ENCODE peak calls at places on chromosomes 2 and 18, in ten cellular contexts. One of them, this sample, is unnamed.

GRCh38 chr2:191366199-191366598 is 121.0 kb downstream of the MYO1B start:
- DNase-seq in PC-9: peak; percentile 76
- DNase-seq in fibroblast of pulmonary artery: peak; percentile 34
- DNase-seq in DND-41: no peak
- DNase-seq in fibroblast of lung: peak; percentile 49
- DNase-seq in cardiac fibroblast: peak; percentile 74
- DNase-seq in colonic mucosa: no peak
- DNase-seq in hepatocyte: no peak
- DNase-seq in coronary artery: no peak
- DNase-seq in endothelial cell of umbilical vein: no peak
- DNase-seq in this sample: no peak

GRCh38 chr2:237998530-237998929 is 31.7 kb downstream of the UBE2F start:
- DNase-seq in PC-9: no peak
- DNase-seq in fibroblast of pulmonary artery: peak; percentile 85
- DNase-seq in DND-41: no peak
- DNase-seq in fibroblast of lung: no peak
- DNase-seq in cardiac fibroblast: peak; percentile 71
- DNase-seq in colonic mucosa: no peak
- DNase-seq in hepatocyte: peak; percentile 45
- DNase-seq in coronary artery: no peak
- DNase-seq in endothelial cell of umbilical vein: peak; percentile 83
- DNase-seq in this sample: peak; percentile 83

GRCh38 chr2:151771599-151772358 is 37.5 kb upstream of the NEB start:
- DNase-seq in PC-9: no peak
- DNase-seq in fibroblast of pulmonary artery: peak; percentile 16
- DNase-seq in DND-41: no peak
- DNase-seq in fibroblast of lung: peak; percentile 95
- DNase-seq in cardiac fibroblast: peak; percentile 34
- DNase-seq in colonic mucosa: no peak
- DNase-seq in hepatocyte: no peak
- DNase-seq in coronary artery: peak; percentile 75
- DNase-seq in endothelial cell of umbilical vein: no peak
- DNase-seq in this sample: peak; percentile 92

GRCh38 chr2:234691968-234692955 is 195.4 kb upstream of the ARL4C start:
- DNase-seq in PC-9: no peak
- DNase-seq in fibroblast of pulmonary artery: no peak
- DNase-seq in DND-41: no peak
- DNase-seq in fibroblast of lung: no peak
- DNase-seq in cardiac fibroblast: no peak
- DNase-seq in colonic mucosa: no peak
- DNase-seq in hepatocyte: no peak
- DNase-seq in coronary artery: no peak
- DNase-seq in endothelial cell of umbilical vein: peak; percentile 27
- DNase-seq in this sample: no peak

GRCh38 chr2:11248-11941 is 34.9 kb downstream of the FAM110C start:
- DNase-seq in PC-9: peak; percentile 54
- DNase-seq in fibroblast of pulmonary artery: peak; percentile 29
- DNase-seq in DND-41: peak; percentile 35
- DNase-seq in fibroblast of lung: peak; percentile 85
- DNase-seq in cardiac fibroblast: peak; percentile 63
- DNase-seq in colonic mucosa: peak; percentile 79
- DNase-seq in hepatocyte: peak; percentile 96
- DNase-seq in coronary artery: peak; percentile 80
- DNase-seq in endothelial cell of umbilical vein: peak; percentile 5
- DNase-seq in this sample: peak; percentile 45

GRCh38 chr2:65778126-65778525 is 345.7 kb upstream of the SPRED2 start:
- DNase-seq in PC-9: no peak
- DNase-seq in fibroblast of pulmonary artery: no peak
- DNase-seq in DND-41: no peak
- DNase-seq in fibroblast of lung: no peak
- DNase-seq in cardiac fibroblast: no peak
- DNase-seq in colonic mucosa: no peak
- DNase-seq in hepatocyte: no peak
- DNase-seq in coronary artery: no peak
- DNase-seq in endothelial cell of umbilical vein: no peak
- DNase-seq in this sample: no peak

GRCh38 chr2:151262629-151263028 is 966 bp upstream of the RBM43 start:
- DNase-seq in PC-9: no peak
- DNase-seq in fibroblast of pulmonary artery: no peak
- DNase-seq in DND-41: no peak
- DNase-seq in fibroblast of lung: no peak
- DNase-seq in cardiac fibroblast: no peak
- DNase-seq in colonic mucosa: no peak
- DNase-seq in hepatocyte: no peak
- DNase-seq in coronary artery: no peak
- DNase-seq in endothelial cell of umbilical vein: no peak
- DNase-seq in this sample: no peak

GRCh38 chr2:71393216-71393615 is 60.1 kb upstream of the DYSF start:
- DNase-seq in PC-9: no peak
- DNase-seq in fibroblast of pulmonary artery: no peak
- DNase-seq in DND-41: no peak
- DNase-seq in fibroblast of lung: no peak
- DNase-seq in cardiac fibroblast: no peak
- DNase-seq in colonic mucosa: no peak
- DNase-seq in hepatocyte: no peak
- DNase-seq in coronary artery: no peak
- DNase-seq in endothelial cell of umbilical vein: no peak
- DNase-seq in this sample: no peak

GRCh38 chr2:215831296-215831913 is 181.9 kb downstream of the MREG start:
- DNase-seq in PC-9: no peak
- DNase-seq in fibroblast of pulmonary artery: peak; percentile 93
- DNase-seq in DND-41: peak; percentile 41
- DNase-seq in fibroblast of lung: peak; percentile 92
- DNase-seq in cardiac fibroblast: peak; percentile 55
- DNase-seq in colonic mucosa: peak; percentile 55
- DNase-seq in hepatocyte: peak; percentile 28
- DNase-seq in coronary artery: no peak
- DNase-seq in endothelial cell of umbilical vein: peak; percentile 79
- DNase-seq in this sample: no peak

GRCh38 chr2:215828528-215829184 is 184.7 kb downstream of the MREG start:
- DNase-seq in PC-9: peak; percentile 60
- DNase-seq in fibroblast of pulmonary artery: peak; percentile 86
- DNase-seq in DND-41: peak; percentile 43
- DNase-seq in fibroblast of lung: peak; percentile 75
- DNase-seq in cardiac fibroblast: peak; percentile 86
- DNase-seq in colonic mucosa: peak; percentile 81
- DNase-seq in hepatocyte: peak; percentile 79
- DNase-seq in coronary artery: no peak
- DNase-seq in endothelial cell of umbilical vein: peak; percentile 52
- DNase-seq in this sample: peak; percentile 75

GRCh38 chr2:215829261-215829660 is 184.1 kb downstream of the MREG start:
- DNase-seq in PC-9: no peak
- DNase-seq in fibroblast of pulmonary artery: no peak
- DNase-seq in DND-41: no peak
- DNase-seq in fibroblast of lung: no peak
- DNase-seq in cardiac fibroblast: no peak
- DNase-seq in colonic mucosa: no peak
- DNase-seq in hepatocyte: no peak
- DNase-seq in coronary artery: no peak
- DNase-seq in endothelial cell of umbilical vein: no peak
- DNase-seq in this sample: no peak

GRCh38 chr2:215832791-215833190 is 180.6 kb downstream of the MREG start:
- DNase-seq in PC-9: no peak
- DNase-seq in fibroblast of pulmonary artery: peak; percentile 56
- DNase-seq in DND-41: no peak
- DNase-seq in fibroblast of lung: no peak
- DNase-seq in cardiac fibroblast: peak; percentile 45
- DNase-seq in colonic mucosa: no peak
- DNase-seq in hepatocyte: no peak
- DNase-seq in coronary artery: no peak
- DNase-seq in endothelial cell of umbilical vein: no peak
- DNase-seq in this sample: no peak

GRCh38 chr2:215830313-215830712 is 183.0 kb downstream of the MREG start:
- DNase-seq in PC-9: no peak
- DNase-seq in fibroblast of pulmonary artery: peak; percentile 93
- DNase-seq in DND-41: no peak
- DNase-seq in fibroblast of lung: peak; percentile 96
- DNase-seq in cardiac fibroblast: peak; percentile 95
- DNase-seq in colonic mucosa: peak; percentile 56
- DNase-seq in hepatocyte: peak; percentile 67
- DNase-seq in coronary artery: no peak
- DNase-seq in endothelial cell of umbilical vein: peak; percentile 76
- DNase-seq in this sample: no peak
- TF ChIP-seq CTCF in PC-9: no peak
- TF ChIP-seq CTCF in fibroblast of pulmonary artery: no peak
- TF ChIP-seq CTCF in DND-41: no peak
- TF ChIP-seq CTCF in fibroblast of lung: no peak
- TF ChIP-seq CTCF in cardiac fibroblast: no peak
- TF ChIP-seq CTCF in colonic mucosa: no peak
- TF ChIP-seq CTCF in hepatocyte: no peak
- TF ChIP-seq CTCF in coronary artery: no peak
- TF ChIP-seq CTCF in endothelial cell of umbilical vein: no peak
- TF ChIP-seq CTCF in this sample: no peak

DNA sequence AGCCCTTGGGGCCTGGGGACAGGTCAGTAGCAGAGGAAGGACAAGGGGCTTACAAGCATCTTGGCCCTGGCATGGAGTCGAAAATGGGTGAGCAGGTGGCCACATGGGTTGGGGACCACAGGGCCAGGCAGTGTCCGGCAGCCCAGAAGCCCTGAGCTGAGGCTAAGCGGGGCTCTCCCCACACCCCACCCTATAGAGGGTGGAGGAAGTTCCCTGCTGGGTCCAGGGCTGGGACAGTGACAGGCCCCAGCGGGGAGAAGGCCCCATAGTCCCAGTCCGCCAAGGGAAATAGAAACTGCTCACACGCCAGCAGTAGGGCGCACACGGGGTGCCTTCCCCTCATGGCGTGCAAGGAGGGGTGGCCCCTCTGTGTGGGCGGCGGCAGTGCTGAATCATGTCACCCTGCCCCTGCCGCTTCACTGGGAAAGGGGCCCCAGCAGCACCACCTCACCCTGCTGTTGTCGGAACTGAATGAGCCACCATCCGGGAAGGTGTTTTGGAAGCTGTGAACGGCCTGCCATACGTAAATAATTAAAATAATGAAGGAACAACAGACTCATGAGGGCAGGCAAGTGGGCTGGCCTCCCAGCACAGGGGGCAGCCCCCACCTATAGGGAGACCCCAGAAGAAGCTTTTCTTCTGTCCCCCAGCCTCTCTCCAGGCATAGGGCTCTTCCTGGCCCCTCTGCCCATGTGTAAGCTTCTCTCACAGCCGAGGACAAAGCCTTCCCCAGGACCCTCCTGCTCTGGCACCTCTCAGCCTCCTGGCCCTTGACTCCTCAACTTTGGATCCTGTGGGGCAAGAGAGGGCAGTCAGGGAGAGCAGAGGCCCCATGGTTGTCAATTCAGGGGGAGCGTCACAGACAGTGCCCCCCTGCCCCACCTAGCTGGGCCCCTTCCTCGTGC is 12.7 kb upstream of the DUSP2 start:
- DNase-seq in PC-9: no peak
- DNase-seq in fibroblast of pulmonary artery: no peak
- DNase-seq in DND-41: no peak
- DNase-seq in fibroblast of lung: no peak
- DNase-seq in cardiac fibroblast: no peak
- DNase-seq in colonic mucosa: no peak
- DNase-seq in hepatocyte: no peak
- DNase-seq in coronary artery: no peak
- DNase-seq in endothelial cell of umbilical vein: no peak
- DNase-seq in this sample: peak; percentile 91
- H3K4me3 ChIP-seq in PC-9: no peak overlapping the region
- H3K4me3 ChIP-seq in fibroblast of pulmonary artery: no peak overlapping the region
- H3K4me3 ChIP-seq in DND-41: no peak overlapping the region
- H3K4me3 ChIP-seq in fibroblast of lung: no peak overlapping the region
- H3K4me3 ChIP-seq in cardiac fibroblast: no peak overlapping the region
- H3K4me3 ChIP-seq in colonic mucosa: no peak overlapping the region
- H3K4me3 ChIP-seq in hepatocyte: no peak overlapping the region
- H3K4me3 ChIP-seq in coronary artery: no peak overlapping the region
- H3K4me3 ChIP-seq in endothelial cell of umbilical vein: no peak overlapping the region
- H3K4me3 ChIP-seq in this sample: peak overlapping the region; percentile 64

DNA sequence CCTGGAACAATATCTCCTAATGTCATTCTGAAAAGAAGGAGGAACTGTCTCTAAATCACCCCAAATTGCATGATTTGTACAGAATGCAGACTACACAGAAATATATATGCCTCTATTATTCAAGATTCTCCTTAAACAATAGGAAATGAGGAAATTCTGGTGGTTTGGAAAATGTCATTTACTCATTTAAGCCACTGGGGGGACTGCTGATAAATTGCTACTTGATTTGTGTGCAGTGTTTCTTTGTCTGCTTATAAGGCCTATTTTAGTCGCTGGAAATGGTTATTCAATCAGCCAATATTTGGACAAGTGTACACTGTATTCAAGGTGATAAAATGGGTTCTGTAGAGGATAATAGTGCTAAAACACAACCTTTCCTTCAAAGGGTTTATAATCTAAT is 801.9 kb upstream of the CELF4 start:
- DNase-seq in PC-9: no peak
- DNase-seq in fibroblast of pulmonary artery: peak; percentile 25
- DNase-seq in DND-41: no peak
- DNase-seq in fibroblast of lung: no peak
- DNase-seq in cardiac fibroblast: no peak
- DNase-seq in colonic mucosa: no peak
- DNase-seq in hepatocyte: no peak
- DNase-seq in coronary artery: no peak
- DNase-seq in endothelial cell of umbilical vein: no peak
- DNase-seq in this sample: no peak
- TF ChIP-seq CTCF in PC-9: no peak
- TF ChIP-seq CTCF in fibroblast of pulmonary artery: peak; percentile 37
- TF ChIP-seq CTCF in DND-41: peak; percentile 27
- TF ChIP-seq CTCF in fibroblast of lung: no peak
- TF ChIP-seq CTCF in cardiac fibroblast: no peak
- TF ChIP-seq CTCF in colonic mucosa: no peak
- TF ChIP-seq CTCF in hepatocyte: peak; percentile 12
- TF ChIP-seq CTCF in coronary artery: no peak
- TF ChIP-seq CTCF in endothelial cell of umbilical vein: no peak
- TF ChIP-seq CTCF in this sample: no peak

GRCh38 chr2:157875720-157876065 is 437 bp downstream of the ACVR1 start:
- DNase-seq in PC-9: no peak
- DNase-seq in fibroblast of pulmonary artery: no peak
- DNase-seq in DND-41: no peak
- DNase-seq in fibroblast of lung: no peak
- DNase-seq in cardiac fibroblast: no peak
- DNase-seq in colonic mucosa: peak; percentile 62
- DNase-seq in hepatocyte: peak; percentile 80
- DNase-seq in coronary artery: no peak
- DNase-seq in endothelial cell of umbilical vein: peak; percentile 43
- DNase-seq in this sample: no peak

GRCh38 chr2:157876066-157876770 is at the start of gene ACVR1:
- DNase-seq in PC-9: peak; percentile 80
- DNase-seq in fibroblast of pulmonary artery: peak; percentile 98
- DNase-seq in DND-41: peak; percentile 84
- DNase-seq in fibroblast of lung: peak; percentile 98
- DNase-seq in cardiac fibroblast: peak; percentile 98
- DNase-seq in colonic mucosa: peak; percentile 94
- DNase-seq in hepatocyte: peak; percentile 98
- DNase-seq in coronary artery: peak; percentile 96
- DNase-seq in endothelial cell of umbilical vein: peak; percentile 95
- DNase-seq in this sample: peak; percentile 92

GRCh38 chr2:157872791-157873190 is 3.3 kb downstream of the ACVR1 start:
- DNase-seq in PC-9: no peak
- DNase-seq in fibroblast of pulmonary artery: no peak
- DNase-seq in DND-41: no peak
- DNase-seq in fibroblast of lung: no peak
- DNase-seq in cardiac fibroblast: peak; percentile 29
- DNase-seq in colonic mucosa: no peak
- DNase-seq in hepatocyte: no peak
- DNase-seq in coronary artery: no peak
- DNase-seq in endothelial cell of umbilical vein: no peak
- DNase-seq in this sample: no peak

GRCh38 chr2:157874997-157875719 is 972 bp downstream of the ACVR1 start:
- DNase-seq in PC-9: peak; percentile 42
- DNase-seq in fibroblast of pulmonary artery: peak; percentile 82
- DNase-seq in DND-41: no peak
- DNase-seq in fibroblast of lung: peak; percentile 90
- DNase-seq in cardiac fibroblast: peak; percentile 87
- DNase-seq in colonic mucosa: peak; percentile 47
- DNase-seq in hepatocyte: peak; percentile 65
- DNase-seq in coronary artery: peak; percentile 76
- DNase-seq in endothelial cell of umbilical vein: peak; percentile 58
- DNase-seq in this sample: no peak

DNA sequence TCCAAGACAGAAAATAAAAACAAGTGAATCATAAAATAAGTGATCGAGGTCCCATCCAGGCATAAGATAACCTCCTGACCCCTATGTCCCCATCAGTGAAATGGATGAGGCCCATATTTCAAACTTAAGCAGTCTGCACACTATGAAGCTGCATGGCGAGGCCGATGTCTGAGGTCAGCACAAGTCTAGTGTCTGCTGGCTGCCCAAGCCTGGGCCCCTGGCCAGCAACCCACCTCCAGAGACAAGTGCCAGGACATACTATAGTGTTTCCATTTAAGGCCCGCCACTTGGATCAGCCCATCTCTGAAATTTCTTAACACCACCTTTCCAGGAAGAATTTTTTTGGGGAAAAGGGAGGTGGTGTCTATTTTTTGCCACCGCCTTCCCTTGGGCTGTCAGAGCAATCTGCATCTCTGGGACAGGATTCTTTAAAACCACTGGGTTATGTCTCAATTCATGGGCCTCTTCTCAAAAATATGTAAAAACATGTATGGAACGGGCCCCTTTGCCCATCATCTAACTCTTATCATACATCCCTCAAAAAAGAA is 1.8 kb downstream of the ACVR1 start:
- DNase-seq in PC-9: no peak
- DNase-seq in fibroblast of pulmonary artery: no peak
- DNase-seq in DND-41: no peak
- DNase-seq in fibroblast of lung: no peak
- DNase-seq in cardiac fibroblast: no peak
- DNase-seq in colonic mucosa: no peak
- DNase-seq in hepatocyte: no peak
- DNase-seq in coronary artery: no peak
- DNase-seq in endothelial cell of umbilical vein: peak; percentile 35
- DNase-seq in this sample: no peak
- H3K4me3 ChIP-seq in PC-9: peak overlapping the region; percentile 59
- H3K4me3 ChIP-seq in fibroblast of pulmonary artery: peak overlapping the region; percentile 72
- H3K4me3 ChIP-seq in DND-41: no peak overlapping the region
- H3K4me3 ChIP-seq in fibroblast of lung: peak overlapping the region; percentile 75
- H3K4me3 ChIP-seq in cardiac fibroblast: peak overlapping the region; percentile 79
- H3K4me3 ChIP-seq in colonic mucosa: peak overlapping the region; percentile 59
- H3K4me3 ChIP-seq in hepatocyte: peak overlapping the region; percentile 27
- H3K4me3 ChIP-seq in coronary artery: peak overlapping the region; percentile 96
- H3K4me3 ChIP-seq in endothelial cell of umbilical vein: peak overlapping the region; percentile 64
- H3K4me3 ChIP-seq in this sample: no peak overlapping the region

This sample was measured in GM12865.